ENCODE peak calls at places on chromosomes 16 and 17, in six cellular contexts. W is stomach, S is breast epithelium, H is uterus, D is colonic mucosa, B is fibroblast of lung. K is an unnamed sample.
A peak's percentile ranks its signal among the peaks of the same experiment; 100 is the strongest.

GRCh38 chr17:56351675-56352074 is 198.4 kb downstream of the ANKFN1 start:
- DNase-seq in D (no peak), W (no peak), H (no peak), B (no peak), S (no peak), K (no peak)

GRCh38 chr16:81469183-81469677 is 24.6 kb downstream of the CMIP start:
- DNase-seq in W (no peak), D (no peak), H (no peak), B (no peak), S (no peak), K (no peak)

GRCh38 chr16:82011199-82011641 is at the start of gene SDR42E1:
- DNase-seq in D (peak; percentile 84), B (peak; percentile 10), S (peak; percentile 56), H (no peak), W (peak; percentile 80), K (peak; percentile 85)

GRCh38 chr17:57956311-57957119 is 1.3 kb upstream of the CUEDC1 start:
- DNase-seq in W (peak; percentile 20), H (peak; percentile 15), B (no peak), D (peak; percentile 21), S (peak; percentile 16), K (peak; percentile 9)

GRCh38 chr17:63699638-63700527 is at the start of gene LIMD2:
- DNase-seq in B (peak; percentile 37), S (no peak), D (peak; percentile 54), H (peak; percentile 42), W (peak; percentile 66), K (peak; percentile 56)

GRCh38 chr17:2292100-2292499 is 11.5 kb downstream of the SMG6 start:
- DNase-seq in W (no peak), S (no peak), H (no peak), B (peak; percentile 79), D (no peak), K (no peak)

GRCh38 chr16:29641561-29641960 is 21.5 kb upstream of the SPN start:
- DNase-seq in D (no peak), B (no peak), H (no peak), S (no peak), W (no peak), K (no peak)

GRCh38 chr16:17518441-17518840 is 47.7 kb upstream of the XYLT1 start:
- DNase-seq in D (no peak), B (peak; percentile 97), H (no peak), S (no peak), W (no peak), K (no peak)

GRCh38 chr17:63881935-63882601 is at the start of gene GH2:
- DNase-seq in S (no peak), H (no peak), B (peak; percentile 23), W (peak; percentile 55), D (peak; percentile 38), K (peak; percentile 57)

GRCh38 chr16:67989322-67990017 is 9.2 kb upstream of the DPEP3 start:
- DNase-seq in H (no peak), S (no peak), D (no peak), W (no peak), B (no peak), K (no peak)

GRCh38 chr17:15261818-15262290 is 3.3 kb downstream of the PMP22 start:
- DNase-seq in W (no peak), H (peak; percentile 49), S (no peak), D (no peak), B (peak; percentile 28), K (no peak)

GRCh38 chr17:80640379-80641071 is 95.9 kb downstream of the RPTOR start:
- DNase-seq in S (no peak), H (no peak), W (no peak), D (no peak), B (no peak), K (no peak)

GRCh38 chr17:17919169-17920107 is 52.8 kb downstream of the TOM1L2 start:
- DNase-seq in S (peak; percentile 72), H (peak; percentile 83), W (peak; percentile 71), B (peak; percentile 70), D (peak; percentile 87), K (peak; percentile 77)

GRCh38 chr17:61477204-61477834 is 25.1 kb downstream of the TBX4 start:
- DNase-seq in B (no peak), S (no peak), W (no peak), D (no peak), H (no peak), K (peak; percentile 5)

GRCh38 chr17:66240630-66241029 is 11.4 kb upstream of the APOH start:
- DNase-seq in B (peak; percentile 39), W (no peak), H (no peak), D (no peak), S (no peak), K (no peak)

GRCh38 chr17:70119961-70120360 is 44.9 kb downstream of the KCNJ16 start:
- DNase-seq in D (no peak), H (no peak), S (no peak), W (no peak), B (peak; percentile 29), K (no peak)
- TF ChIP-seq CTCF in D (no peak), H (no peak), S (no peak), W (no peak), B (no peak), K (no peak)

GRCh38 chr17:47884905-47885735 is 10.9 kb upstream of the SP2 start:
- DNase-seq in W (no peak), S (no peak), H (no peak), B (no peak), D (peak; percentile 85), K (no peak)
- H3K27ac ChIP-seq in W (no peak overlapping the region), S (peak overlapping the region; percentile 77), H (no peak overlapping the region), B (no peak overlapping the region), D (peak overlapping the region; percentile 78), K (no peak overlapping the region)

GRCh38 chr17:8455660-8456059 is 20.0 kb downstream of the NDEL1 start:
- DNase-seq in B (no peak), D (no peak), H (no peak), S (no peak), W (no peak), K (no peak)

GRCh38 chr17:8447816-8448215 is 12.1 kb downstream of the NDEL1 start:
- DNase-seq in W (no peak), S (no peak), D (no peak), B (no peak), H (no peak), K (no peak)

GRCh38 chr17:8453326-8453725 is 17.6 kb downstream of the NDEL1 start:
- DNase-seq in S (no peak), D (no peak), W (no peak), H (no peak), B (no peak), K (no peak)

GRCh38 chr17:8448310-8448709 is 12.6 kb downstream of the NDEL1 start:
- DNase-seq in W (no peak), B (no peak), D (no peak), S (no peak), H (no peak), K (no peak)

GRCh38 chr17:8451937-8452614 is 16.4 kb downstream of the NDEL1 start:
- DNase-seq in D (no peak), H (no peak), S (no peak), W (no peak), B (no peak), K (no peak)
- H3K4me3 ChIP-seq in D (no peak overlapping the region), H (no peak overlapping the region), S (no peak overlapping the region), W (no peak overlapping the region), B (no peak overlapping the region), K (no peak overlapping the region)

GRCh38 chr17:43366809-43367587 is 31.8 kb upstream of the ARL4D start:
- DNase-seq in B (peak; percentile 66), W (no peak), H (peak; percentile 37), D (no peak), S (no peak), K (peak; percentile 11)

GRCh38 chr17:43367588-43368242 is 31.1 kb upstream of the ARL4D start:
- DNase-seq in B (peak; percentile 94), H (peak; percentile 36), S (no peak), W (no peak), D (no peak), K (no peak)

GRCh38 chr17:43371227-43371821 is 27.5 kb upstream of the ARL4D start:
- DNase-seq in W (no peak), B (no peak), H (peak; percentile 18), S (no peak), D (no peak), K (no peak)

GRCh38 chr17:43369986-43370385 is 28.8 kb upstream of the ARL4D start:
- DNase-seq in S (no peak), D (no peak), W (no peak), B (no peak), H (peak; percentile 10), K (no peak)

GRCh38 chr17:43368740-43369506 is 29.9 kb upstream of the ARL4D start:
- DNase-seq in B (peak; percentile 78), S (peak; percentile 82), W (peak; percentile 80), D (peak; percentile 84), H (peak; percentile 85), K (peak; percentile 84)
- TF ChIP-seq CTCF in B (no peak), S (no peak), W (no peak), D (no peak), H (no peak), K (no peak)

GRCh38 chr16:48607056-48607825 is 2.7 kb downstream of the N4BP1 start:
- DNase-seq in B (peak; percentile 90), W (peak; percentile 76), D (peak; percentile 76), S (peak; percentile 65), H (no peak), K (peak; percentile 30)
- H3K27ac ChIP-seq in B (no peak overlapping the region), W (peak overlapping the region; percentile 95), D (peak overlapping the region; percentile 67), S (peak overlapping the region; percentile 62), H (no peak overlapping the region), K (peak overlapping the region; percentile 9)

DNA sequence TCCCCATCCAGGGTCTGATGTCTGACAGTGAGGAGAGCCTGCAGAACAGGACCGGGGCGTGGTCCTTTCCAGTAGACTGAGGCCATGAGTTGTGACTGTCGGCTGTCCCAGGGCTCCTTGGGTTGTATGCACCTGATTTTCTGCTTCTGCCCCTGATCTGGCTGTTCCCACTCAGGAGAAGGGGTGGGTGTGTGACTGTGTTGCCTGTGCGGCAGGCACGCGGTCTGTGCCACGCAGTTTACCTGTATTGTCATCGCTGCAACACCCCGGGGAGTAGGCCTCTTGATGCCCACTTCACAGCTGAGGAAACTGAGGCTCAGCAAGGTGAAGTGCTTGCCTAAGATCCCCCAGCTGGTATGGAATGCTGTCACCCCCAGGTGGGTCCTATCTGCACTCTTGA is 1.4 kb downstream of the CRISPLD2 start:
- DNase-seq in H (no peak), B (no peak), S (no peak), W (no peak), D (no peak), K (no peak)
- H3K4me3 ChIP-seq in H (peak overlapping the region; percentile 87), B (peak overlapping the region; percentile 73), S (peak overlapping the region; percentile 83), W (peak overlapping the region; percentile 63), D (peak overlapping the region; percentile 50), K (no peak overlapping the region)

K was measured in body of pancreas.